ENCODE peak calls at places on chromosomes 3 and 15, in six cellular contexts. L, E, V, B, H and S are unnamed samples.

GRCh38 chr3:141039573-141039972 is 11.6 kb upstream of the SPSB4 start:
- DNase-seq in B (no peak), E (no peak), H (no peak), V (no peak), L (no peak), S (no peak)

GRCh38 chr3:112486811-112487505 is 12.3 kb downstream of the BTLA start:
- DNase-seq in E (no peak), V (no peak), B (no peak), H (no peak), L (peak), S (no peak)

GRCh38 chr15:40594429-40594836 is 384 bp downstream of the KNL1 start:
- DNase-seq in B (no peak), H (peak), L (peak), V (no peak), E (peak), S (peak)

GRCh38 chr3:168475730-168476129 is 380.0 kb upstream of the GOLIM4 start:
- DNase-seq in L (no peak), B (no peak), V (no peak), H (no peak), E (no peak), S (peak)

GRCh38 chr3:138921316-138922292 is 25.3 kb downstream of the FOXL2 start:
- DNase-seq in L (peak), B (no peak), V (no peak), E (no peak), H (no peak), S (no peak)

GRCh38 chr3:95438274-95438673 is 1375.4 kb downstream of the NSUN3 start:
- DNase-seq in E (no peak), H (no peak), V (no peak), B (no peak), L (no peak), S (no peak)

GRCh38 chr3:16181361-16181760 is 6.9 kb downstream of the GALNT15 start:
- DNase-seq in B (no peak), L (peak), H (no peak), E (no peak), V (no peak), S (no peak)

GRCh38 chr15:45198337-45199135 is 10.8 kb upstream of the SHF start:
- DNase-seq in L (peak), V (peak), E (peak), B (peak), H (peak), S (peak)

GRCh38 chr3:125200731-125201139 is 11.8 kb downstream of the SLC12A8 start:
- DNase-seq in L (no peak), E (no peak), V (no peak), B (no peak), H (no peak), S (no peak)

GRCh38 chr15:100133001-100133400 is 208.8 kb downstream of the ADAMTS17 start:
- DNase-seq in V (no peak), B (no peak), L (no peak), E (no peak), H (no peak), S (no peak)

GRCh38 chr3:4935347-4935746 is 43.9 kb upstream of the BHLHE40 start:
- DNase-seq in B (peak), E (no peak), H (no peak), V (peak), L (no peak), S (no peak)

GRCh38 chr15:68187559-68187958 is 17.6 kb downstream of the CALML4 start:
- DNase-seq in B (no peak), L (peak), H (no peak), E (no peak), V (no peak), S (no peak)

GRCh38 chr15:38878026-38878425 is 313.4 kb upstream of the RASGRP1 start:
- DNase-seq in L (no peak), V (no peak), H (no peak), B (no peak), E (no peak), S (no peak)

GRCh38 chr15:73284073-73284472 is 84.7 kb downstream of the HCN4 start:
- DNase-seq in E (no peak), H (no peak), V (no peak), B (no peak), L (peak), S (no peak)

GRCh38 chr3:65425880-65426279 is 612.8 kb downstream of the MAGI1 start:
- DNase-seq in L (peak), B (no peak), V (no peak), H (no peak), E (peak), S (peak)

GRCh38 chr3:122305818-122306621 is 19.0 kb upstream of the CSTA start:
- DNase-seq in E (peak), V (no peak), H (no peak), B (no peak), L (no peak), S (no peak)

GRCh38 chr15:33234019-33234418 is 39.5 kb upstream of the FMN1 start:
- DNase-seq in L (peak), E (no peak), B (no peak), V (no peak), H (peak), S (peak)

GRCh38 chr15:43410572-43411214 is 39.8 kb downstream of the TUBGCP4 start:
- DNase-seq in B (no peak), L (peak), V (no peak), E (no peak), H (no peak), S (no peak)

GRCh38 chr15:67064607-67065530 is 533 bp upstream of the SMAD3 start:
- DNase-seq in B (peak), E (no peak), L (no peak), H (peak), V (peak), S (no peak)

GRCh38 chr15:28890711-28891495 is 5.1 kb downstream of the APBA2 start:
- DNase-seq in H (no peak), E (no peak), L (peak), B (peak), V (peak), S (no peak)

GRCh38 chr3:64916937-64917336 is 229.1 kb upstream of the ADAMTS9 start:
- DNase-seq in H (no peak), E (no peak), B (no peak), L (no peak), V (no peak), S (no peak)

GRCh38 chr3:169847896-169848295 is 21.8 kb downstream of the LRRC31 start:
- DNase-seq in L (no peak), E (no peak), B (no peak), H (no peak), V (no peak), S (no peak)

GRCh38 chr3:31106204-31106603 is 211.7 kb upstream of the GADL1 start:
- DNase-seq in E (no peak), H (no peak), L (peak), B (no peak), V (no peak), S (peak)

GRCh38 chr15:55348281-55348778 is 29.3 kb downstream of the PIGB start:
- DNase-seq in B (no peak), E (no peak), V (no peak), L (no peak), H (no peak), S (no peak)

GRCh38 chr15:96342143-96342466 is 11.6 kb downstream of the NR2F2 start:
- DNase-seq in B (no peak), H (no peak), E (no peak), L (no peak), V (no peak), S (no peak)

GRCh38 chr15:70569139-70569717 is 194.1 kb downstream of the UACA start:
- DNase-seq in E (no peak), H (no peak), B (no peak), L (peak), V (no peak), S (no peak)